ENCODE peak calls at places on chromosomes 6 and 20, in eight cellular contexts. One of them, this sample, is unnamed.

GRCh38 chr20:38536310-38536709 is 44.7 kb upstream of the ADIG start:
- DNase-seq in GM23248: peak
- DNase-seq in KG1: no peak
- DNase-seq in HT-29: no peak
- DNase-seq in erythroblast: no peak
- DNase-seq in T-helper 1 cell: no peak
- DNase-seq in CD8-positive, alpha-beta memory T cell: no peak
- DNase-seq in PC-9: no peak
- DNase-seq in this sample: no peak

GRCh38 chr20:45545754-45546453 is 1.3 kb downstream of the EPPIN start:
- DNase-seq in erythroblast: peak
- DNase-seq in HT-29: peak
- DNase-seq in T-helper 1 cell: no peak
- DNase-seq in GM23248: peak
- DNase-seq in PC-9: no peak
- DNase-seq in CD8-positive, alpha-beta memory T cell: no peak
- DNase-seq in KG1: no peak
- DNase-seq in this sample: no peak

GRCh38 chr6:13733178-13733851 is 21.7 kb upstream of the RANBP9 start:
- DNase-seq in PC-9: no peak
- DNase-seq in KG1: no peak
- DNase-seq in T-helper 1 cell: no peak
- DNase-seq in HT-29: peak
- DNase-seq in erythroblast: no peak
- DNase-seq in CD8-positive, alpha-beta memory T cell: no peak
- DNase-seq in GM23248: peak
- DNase-seq in this sample: no peak

GRCh38 chr6:81382852-81383251 is 369.6 kb downstream of the TENT5A start:
- DNase-seq in erythroblast: no peak
- DNase-seq in T-helper 1 cell: no peak
- DNase-seq in CD8-positive, alpha-beta memory T cell: no peak
- DNase-seq in PC-9: no peak
- DNase-seq in HT-29: no peak
- DNase-seq in GM23248: no peak
- DNase-seq in KG1: no peak
- DNase-seq in this sample: no peak

GRCh38 chr20:45501600-45501999 is 13.8 kb downstream of the SPINT3 start:
- DNase-seq in HT-29: no peak
- DNase-seq in CD8-positive, alpha-beta memory T cell: no peak
- DNase-seq in PC-9: peak
- DNase-seq in KG1: no peak
- DNase-seq in GM23248: no peak
- DNase-seq in T-helper 1 cell: no peak
- DNase-seq in erythroblast: no peak
- DNase-seq in this sample: no peak

GRCh38 chr20:14210146-14210545 is 127.3 kb downstream of the FLRT3 start:
- DNase-seq in CD8-positive, alpha-beta memory T cell: no peak
- DNase-seq in GM23248: no peak
- DNase-seq in HT-29: no peak
- DNase-seq in erythroblast: no peak
- DNase-seq in T-helper 1 cell: no peak
- DNase-seq in KG1: no peak
- DNase-seq in PC-9: no peak
- DNase-seq in this sample: no peak

GRCh38 chr20:56322661-56323060 is 36.1 kb upstream of the FAM210B start:
- DNase-seq in PC-9: no peak
- DNase-seq in GM23248: peak
- DNase-seq in erythroblast: no peak
- DNase-seq in HT-29: no peak
- DNase-seq in T-helper 1 cell: no peak
- DNase-seq in KG1: no peak
- DNase-seq in CD8-positive, alpha-beta memory T cell: no peak
- DNase-seq in this sample: no peak

GRCh38 chr20:48623906-48624265 is 203.9 kb downstream of the PREX1 start:
- DNase-seq in erythroblast: no peak
- DNase-seq in CD8-positive, alpha-beta memory T cell: no peak
- DNase-seq in T-helper 1 cell: no peak
- DNase-seq in HT-29: no peak
- DNase-seq in GM23248: no peak
- DNase-seq in PC-9: no peak
- DNase-seq in KG1: no peak
- DNase-seq in this sample: no peak

GRCh38 chr6:154932562-154933027 is 62.5 kb upstream of the TIAM2 start:
- DNase-seq in KG1: no peak
- DNase-seq in CD8-positive, alpha-beta memory T cell: no peak
- DNase-seq in GM23248: peak
- DNase-seq in T-helper 1 cell: no peak
- DNase-seq in HT-29: peak
- DNase-seq in erythroblast: no peak
- DNase-seq in PC-9: peak
- DNase-seq in this sample: no peak

GRCh38 chr6:104201557-104201956 is 658.2 kb downstream of the HACE1 start:
- DNase-seq in KG1: no peak
- DNase-seq in HT-29: peak
- DNase-seq in PC-9: no peak
- DNase-seq in T-helper 1 cell: no peak
- DNase-seq in erythroblast: no peak
- DNase-seq in CD8-positive, alpha-beta memory T cell: no peak
- DNase-seq in GM23248: no peak
- DNase-seq in this sample: no peak

GRCh38 chr6:30044630-30045029 is 16.4 kb upstream of the POLR1H start:
- DNase-seq in KG1: no peak
- DNase-seq in GM23248: peak
- DNase-seq in erythroblast: peak
- DNase-seq in CD8-positive, alpha-beta memory T cell: no peak
- DNase-seq in HT-29: no peak
- DNase-seq in PC-9: peak
- DNase-seq in T-helper 1 cell: no peak
- DNase-seq in this sample: no peak

GRCh38 chr6:6730831-6731230 is 142.3 kb downstream of the LY86 start:
- DNase-seq in T-helper 1 cell: no peak
- DNase-seq in erythroblast: peak
- DNase-seq in KG1: no peak
- DNase-seq in CD8-positive, alpha-beta memory T cell: no peak
- DNase-seq in PC-9: no peak
- DNase-seq in GM23248: peak
- DNase-seq in HT-29: no peak
- DNase-seq in this sample: no peak

GRCh38 chr20:9235518-9235917 is 166.6 kb downstream of the PLCB4 start:
- DNase-seq in GM23248: peak
- DNase-seq in PC-9: peak
- DNase-seq in T-helper 1 cell: no peak
- DNase-seq in HT-29: no peak
- DNase-seq in erythroblast: no peak
- DNase-seq in CD8-positive, alpha-beta memory T cell: no peak
- DNase-seq in KG1: no peak
- DNase-seq in this sample: no peak

GRCh38 chr6:116876635-116877611 is at the start of gene RFX6:
- DNase-seq in PC-9: no peak
- DNase-seq in T-helper 1 cell: no peak
- DNase-seq in GM23248: no peak
- DNase-seq in KG1: no peak
- DNase-seq in HT-29: no peak
- DNase-seq in erythroblast: no peak
- DNase-seq in CD8-positive, alpha-beta memory T cell: no peak
- DNase-seq in this sample: no peak

GRCh38 chr6:27565839-27566779 is 93.2 kb upstream of the ZNF184 start:
- DNase-seq in GM23248: no peak
- DNase-seq in PC-9: no peak
- DNase-seq in HT-29: no peak
- DNase-seq in erythroblast: peak
- DNase-seq in CD8-positive, alpha-beta memory T cell: no peak
- DNase-seq in KG1: no peak
- DNase-seq in T-helper 1 cell: peak
- DNase-seq in this sample: no peak

GRCh38 chr20:396619-397431 is 11.3 kb upstream of the RBCK1 start:
- DNase-seq in CD8-positive, alpha-beta memory T cell: no peak
- DNase-seq in HT-29: no peak
- DNase-seq in PC-9: no peak
- DNase-seq in GM23248: no peak
- DNase-seq in erythroblast: no peak
- DNase-seq in T-helper 1 cell: no peak
- DNase-seq in KG1: no peak
- DNase-seq in this sample: no peak

GRCh38 chr20:58017237-58017969 is 211.1 kb downstream of the ANKRD60 start:
- DNase-seq in T-helper 1 cell: no peak
- DNase-seq in PC-9: peak
- DNase-seq in KG1: no peak
- DNase-seq in GM23248: peak
- DNase-seq in HT-29: peak
- DNase-seq in CD8-positive, alpha-beta memory T cell: no peak
- DNase-seq in erythroblast: no peak
- DNase-seq in this sample: no peak

GRCh38 chr6:149963212-149963461 is 606 bp upstream of the ULBP1 start:
- DNase-seq in T-helper 1 cell: peak
- DNase-seq in CD8-positive, alpha-beta memory T cell: no peak
- DNase-seq in HT-29: peak
- DNase-seq in GM23248: peak
- DNase-seq in KG1: no peak
- DNase-seq in erythroblast: peak
- DNase-seq in PC-9: peak
- DNase-seq in this sample: no peak

GRCh38 chr20:48454721-48455490 is 372.9 kb downstream of the PREX1 start:
- DNase-seq in CD8-positive, alpha-beta memory T cell: no peak
- DNase-seq in T-helper 1 cell: no peak
- DNase-seq in PC-9: no peak
- DNase-seq in erythroblast: no peak
- DNase-seq in KG1: no peak
- DNase-seq in HT-29: no peak
- DNase-seq in GM23248: no peak
- DNase-seq in this sample: no peak

GRCh38 chr6:43060034-43060754 is 763 bp downstream of the KLC4 start:
- DNase-seq in GM23248: peak
- DNase-seq in HT-29: peak
- DNase-seq in erythroblast: peak
- DNase-seq in PC-9: peak
- DNase-seq in T-helper 1 cell: no peak
- DNase-seq in KG1: no peak
- DNase-seq in CD8-positive, alpha-beta memory T cell: no peak
- DNase-seq in this sample: no peak

GRCh38 chr20:64113444-64113775 is 6.0 kb upstream of the NPBWR2 start:
- DNase-seq in T-helper 1 cell: no peak
- DNase-seq in erythroblast: no peak
- DNase-seq in PC-9: no peak
- DNase-seq in CD8-positive, alpha-beta memory T cell: no peak
- DNase-seq in GM23248: no peak
- DNase-seq in HT-29: no peak
- DNase-seq in KG1: no peak
- DNase-seq in this sample: no peak

GRCh38 chr6:65189344-65189743 is 517.7 kb downstream of the EYS start:
- DNase-seq in PC-9: no peak
- DNase-seq in T-helper 1 cell: no peak
- DNase-seq in GM23248: no peak
- DNase-seq in HT-29: no peak
- DNase-seq in KG1: no peak
- DNase-seq in CD8-positive, alpha-beta memory T cell: no peak
- DNase-seq in erythroblast: no peak
- DNase-seq in this sample: no peak

GRCh38 chr20:24341781-24342180 is 127.6 kb upstream of the SYNDIG1 start:
- DNase-seq in HT-29: no peak
- DNase-seq in T-helper 1 cell: no peak
- DNase-seq in CD8-positive, alpha-beta memory T cell: no peak
- DNase-seq in KG1: no peak
- DNase-seq in PC-9: no peak
- DNase-seq in GM23248: no peak
- DNase-seq in erythroblast: no peak
- DNase-seq in this sample: no peak

GRCh38 chr6:146111864-146112263 is 83.0 kb downstream of the GRM1 start:
- DNase-seq in HT-29: no peak
- DNase-seq in KG1: no peak
- DNase-seq in T-helper 1 cell: no peak
- DNase-seq in PC-9: no peak
- DNase-seq in erythroblast: no peak
- DNase-seq in GM23248: no peak
- DNase-seq in CD8-positive, alpha-beta memory T cell: no peak
- DNase-seq in this sample: no peak

GRCh38 chr20:32012159-32012682 is 2.0 kb downstream of the CCM2L start:
- DNase-seq in T-helper 1 cell: no peak
- DNase-seq in GM23248: no peak
- DNase-seq in erythroblast: no peak
- DNase-seq in PC-9: no peak
- DNase-seq in KG1: no peak
- DNase-seq in HT-29: no peak
- DNase-seq in CD8-positive, alpha-beta memory T cell: no peak
- DNase-seq in this sample: no peak

GRCh38 chr6:90390379-90390778 is 93.7 kb upstream of the BACH2 start:
- DNase-seq in erythroblast: no peak
- DNase-seq in KG1: no peak
- DNase-seq in GM23248: no peak
- DNase-seq in CD8-positive, alpha-beta memory T cell: no peak
- DNase-seq in HT-29: no peak
- DNase-seq in PC-9: no peak
- DNase-seq in T-helper 1 cell: no peak
- DNase-seq in this sample: no peak

GRCh38 chr6:26269406-26270120 is 95.4 kb upstream of the BTN3A2 start:
- DNase-seq in GM23248: no peak
- DNase-seq in KG1: no peak
- DNase-seq in T-helper 1 cell: no peak
- DNase-seq in PC-9: no peak
- DNase-seq in HT-29: peak
- DNase-seq in CD8-positive, alpha-beta memory T cell: no peak
- DNase-seq in erythroblast: peak
- DNase-seq in this sample: no peak

GRCh38 chr6:101392561-101393230 is 812 bp upstream of the GRIK2 start:
- DNase-seq in erythroblast: no peak
- DNase-seq in GM23248: no peak
- DNase-seq in PC-9: no peak
- DNase-seq in HT-29: no peak
- DNase-seq in CD8-positive, alpha-beta memory T cell: no peak
- DNase-seq in T-helper 1 cell: no peak
- DNase-seq in KG1: no peak
- DNase-seq in this sample: no peak

GRCh38 chr20:18224968-18225568 is 63.3 kb upstream of the ZNF133 start:
- DNase-seq in PC-9: peak
- DNase-seq in GM23248: peak
- DNase-seq in HT-29: peak
- DNase-seq in T-helper 1 cell: no peak
- DNase-seq in KG1: no peak
- DNase-seq in CD8-positive, alpha-beta memory T cell: no peak
- DNase-seq in erythroblast: no peak
- DNase-seq in this sample: no peak

GRCh38 chr6:15038013-15038791 is 207.7 kb upstream of the JARID2 start:
- DNase-seq in PC-9: no peak
- DNase-seq in KG1: no peak
- DNase-seq in erythroblast: no peak
- DNase-seq in GM23248: no peak
- DNase-seq in CD8-positive, alpha-beta memory T cell: no peak
- DNase-seq in T-helper 1 cell: no peak
- DNase-seq in HT-29: no peak
- DNase-seq in this sample: no peak

GRCh38 chr6:156848533-156848932 is 71.4 kb downstream of the ARID1B start:
- DNase-seq in T-helper 1 cell: no peak
- DNase-seq in CD8-positive, alpha-beta memory T cell: no peak
- DNase-seq in PC-9: no peak
- DNase-seq in KG1: no peak
- DNase-seq in GM23248: no peak
- DNase-seq in erythroblast: peak
- DNase-seq in HT-29: no peak
- DNase-seq in this sample: peak